ENCODE peak calls at places on chromosome 6, in seven cellular contexts. H is skeletal muscle cell; D is central memory CD8-positive, alpha-beta T cell; Y is LoVo; E is KBM-7; G is GF-D8; L is foreskin fibroblast. W is an unnamed sample.

GRCh38 chr6:159375014-159375413 is 205.8 kb downstream of the FNDC1 start:
- DNase-seq in H (no peak), D (no peak), Y (no peak), E (no peak), G (no peak), L (no peak), W (no peak)

GRCh38 chr6:143110572-143110971 is 49.9 kb downstream of the AIG1 start:
- DNase-seq in H (peak), D (no peak), Y (no peak), E (no peak), G (no peak), L (peak), W (no peak)

GRCh38 chr6:139981810-139982550 is 607.5 kb upstream of the CITED2 start:
- DNase-seq in H (peak), D (no peak), Y (no peak), E (peak), G (no peak), L (peak), W (no peak)

GRCh38 chr6:48101277-48101676 is 9.7 kb downstream of the PTCHD4 start:
- DNase-seq in H (peak), D (no peak), Y (no peak), E (no peak), G (no peak), L (peak), W (no peak)

GRCh38 chr6:85364354-85364753 is 85.5 kb upstream of the NT5E start:
- DNase-seq in H (peak), D (no peak), Y (no peak), E (peak), G (no peak), L (peak), W (no peak)

GRCh38 chr6:26270903-26271639 is 93.9 kb upstream of the BTN3A2 start:
- DNase-seq in H (no peak), D (peak), Y (peak), E (peak), G (peak), L (peak), W (peak)

GRCh38 chr6:116714296-116714695 is 33.3 kb downstream of the KPNA5 start:
- DNase-seq in H (no peak), D (no peak), Y (no peak), E (no peak), G (no peak), L (no peak), W (no peak)

GRCh38 chr6:158816329-158816728 is 2.8 kb downstream of the EZR start:
- DNase-seq in H (no peak), D (no peak), Y (no peak), E (no peak), G (no peak), L (no peak), W (no peak)

GRCh38 chr6:168132531-168133184 is 53.6 kb upstream of the FRMD1 start:
- DNase-seq in H (no peak), D (no peak), Y (no peak), E (no peak), G (no peak), L (peak), W (peak)

GRCh38 chr6:128295670-128296069 is 224.7 kb downstream of the PTPRK start:
- DNase-seq in H (no peak), D (no peak), Y (no peak), E (no peak), G (no peak), L (no peak), W (no peak)

GRCh38 chr6:75516757-75517156 is 23.2 kb upstream of the FILIP1 start:
- DNase-seq in H (no peak), D (no peak), Y (no peak), E (no peak), G (no peak), L (no peak), W (no peak)

GRCh38 chr6:12635813-12636212 is 80.8 kb upstream of the PHACTR1 start:
- DNase-seq in H (peak), D (no peak), Y (no peak), E (no peak), G (no peak), L (peak), W (no peak)

GRCh38 chr6:80527552-80528052 is 421.1 kb downstream of the BCKDHB start:
- DNase-seq in H (no peak), D (no peak), Y (peak), E (no peak), G (no peak), L (no peak), W (no peak)

GRCh38 chr6:24497254-24497989 is 2.7 kb downstream of the ALDH5A1 start:
- DNase-seq in H (no peak), D (no peak), Y (no peak), E (no peak), G (no peak), L (no peak), W (no peak)

GRCh38 chr6:40352527-40353170 is 234.5 kb downstream of the LRFN2 start:
- DNase-seq in H (no peak), D (no peak), Y (no peak), E (no peak), G (no peak), L (no peak), W (no peak)

GRCh38 chr6:66128238-66128637 is 421.2 kb upstream of the EYS start:
- DNase-seq in H (no peak), D (no peak), Y (no peak), E (no peak), G (no peak), L (no peak), W (no peak)

GRCh38 chr6:36324715-36325114 is 12.0 kb downstream of the BNIP5 start:
- DNase-seq in H (no peak), D (no peak), Y (no peak), E (no peak), G (no peak), L (no peak), W (no peak)

GRCh38 chr6:50116797-50117542 is 67.2 kb upstream of the DEFB112 start:
- DNase-seq in H (no peak), D (no peak), Y (no peak), E (no peak), G (no peak), L (no peak), W (no peak)

GRCh38 chr6:17202526-17202925 is 78.6 kb upstream of the RBM24 start:
- DNase-seq in H (peak), D (no peak), Y (no peak), E (no peak), G (no peak), L (no peak), W (no peak)

GRCh38 chr6:85641916-85642773 is 541 bp downstream of the SYNCRIP start:
- DNase-seq in H (no peak), D (peak), Y (peak), E (peak), G (no peak), L (peak), W (peak)

GRCh38 chr6:38264605-38265004 is 375.1 kb downstream of the BTBD9 start:
- DNase-seq in H (no peak), D (no peak), Y (no peak), E (no peak), G (no peak), L (no peak), W (no peak)

GRCh38 chr6:155894758-155895157 is 439.1 kb upstream of the NOX3 start:
- DNase-seq in H (no peak), D (no peak), Y (no peak), E (no peak), G (no peak), L (no peak), W (no peak)

GRCh38 chr6:89790403-89790802 is 29.2 kb downstream of the MDN1 start:
- DNase-seq in H (no peak), D (no peak), Y (no peak), E (no peak), G (no peak), L (no peak), W (no peak)

GRCh38 chr6:166277021-166277420 is 31.2 kb downstream of the PRR18 start:
- DNase-seq in H (no peak), D (no peak), Y (no peak), E (no peak), G (no peak), L (peak), W (peak)

GRCh38 chr6:157245486-157245885 is 77.8 kb downstream of the TMEM242 start:
- DNase-seq in H (no peak), D (no peak), Y (no peak), E (no peak), G (no peak), L (no peak), W (no peak)

GRCh38 chr6:31903957-31904356 is 2.1 kb upstream of the ZBTB12 start:
- DNase-seq in H (no peak), D (no peak), Y (no peak), E (no peak), G (no peak), L (no peak), W (no peak)

GRCh38 chr6:14743465-14744211 is 502.2 kb upstream of the JARID2 start:
- DNase-seq in H (peak), D (no peak), Y (peak), E (no peak), G (peak), L (peak), W (peak)

GRCh38 chr6:127392301-127392700 is 48.9 kb upstream of the ECHDC1 start:
- DNase-seq in H (no peak), D (no peak), Y (no peak), E (no peak), G (no peak), L (no peak), W (no peak)

GRCh38 chr6:4008324-4009047 is 70.5 kb downstream of the FAM217A start:
- DNase-seq in H (peak), D (no peak), Y (peak), E (peak), G (peak), L (peak), W (peak)